ENCODE peak calls at places on chromosomes 4 and X, in five cellular contexts. U is progenitor cell of endocrine pancreas; O is AG09319; P is nucleus accumbens; N is activated effector memory CD4-positive, alpha-beta T cell treated with anti-CD3 and anti-CD28 coated beads, Interleukin-2, amount 50 U/mL, for 16 hours. Z is an unnamed sample.

GRCh38 chrX:150508018-150508417 is 60.4 kb upstream of the MTM1 start:
- DNase-seq in U (no peak), O (no peak), P (no peak), N (no peak), Z (no peak)

GRCh38 chr4:107449611-107450369 is 270.2 kb downstream of the PAPSS1 start:
- DNase-seq in U (no peak), O (no peak), P (no peak), N (no peak), Z (no peak)

GRCh38 chr4:8200302-8200975 is 1.3 kb downstream of the SH3TC1 start:
- DNase-seq in U (no peak), O (no peak), P (no peak), N (peak), Z (no peak)

GRCh38 chr4:100286601-100287000 is 96.3 kb upstream of the DDIT4L start:
- DNase-seq in U (no peak), O (no peak), P (no peak), N (no peak), Z (peak)

GRCh38 chr4:37873383-37873782 is 17.5 kb upstream of the TBC1D1 start:
- DNase-seq in U (no peak), O (no peak), P (no peak), N (no peak), Z (no peak)

GRCh38 chr4:120948382-120948781 is 25.9 kb upstream of the PRDM5 start:
- DNase-seq in U (no peak), O (no peak), P (no peak), N (no peak), Z (no peak)

GRCh38 chrX:38312436-38312835 is 14.9 kb downstream of the RPGR start:
- DNase-seq in U (no peak), O (no peak), P (no peak), N (no peak), Z (no peak)

GRCh38 chr4:155903453-155903852 is at the start of gene TDO2:
- DNase-seq in U (no peak), O (no peak), P (no peak), N (no peak), Z (no peak)

GRCh38 chrX:108735087-108735679 is 1.2 kb downstream of the IRS4 start:
- DNase-seq in U (peak), O (no peak), P (no peak), N (no peak), Z (no peak)

GRCh38 chrX:49266536-49267445 is 2.3 kb upstream of the FOXP3 start:
- DNase-seq in U (no peak), O (no peak), P (no peak), N (no peak), Z (no peak)

GRCh38 chr4:43607400-43607799 is 714.9 kb downstream of the GRXCR1 start:
- DNase-seq in U (no peak), O (no peak), P (no peak), N (no peak), Z (no peak)

GRCh38 chrX:134658002-134658401 is 269 bp downstream of the PLAC1 start:
- DNase-seq in U (no peak), O (no peak), P (no peak), N (no peak), Z (no peak)

GRCh38 chrX:37846141-37846540 is 1.2 kb downstream of the DYNLT3 start:
- DNase-seq in U (no peak), O (no peak), P (no peak), N (no peak), Z (no peak)

GRCh38 chrX:108199691-108200090 is 108.1 kb downstream of the ATG4A start:
- DNase-seq in U (no peak), O (no peak), P (no peak), N (no peak), Z (peak)

GRCh38 chr4:112410364-112410763 is 105.6 kb downstream of the NEUROG2 start:
- DNase-seq in U (no peak), O (no peak), P (no peak), N (no peak), Z (no peak)

Z was measured in DMS 273 treated with DMSO at 0.1 percent for 48 hours.